ENCODE peak calls at places on chromosome 4, in eight cellular contexts. M is transverse colon, S is RWPE1, O is ascending aorta, T is progenitor cell of endocrine pancreas, W is left ventricle myocardium inferior, D is mucosa of descending colon, R is neural progenitor cell. E is an unnamed sample.

GRCh38 chr4:161949941-161950725 is 213.7 kb downstream of the FSTL5 start:
- DNase-seq in M (no peak), S (peak), O (no peak), T (no peak), W (no peak), D (no peak), R (no peak), E (no peak)

GRCh38 chr4:125994024-125994423 is 679.3 kb downstream of the FAT4 start:
- DNase-seq in M (no peak), S (no peak), O (no peak), T (no peak), W (no peak), D (no peak), R (no peak), E (no peak)

GRCh38 chr4:57581200-57581599 is 471.0 kb upstream of the IGFBP7 start:
- DNase-seq in M (no peak), S (no peak), O (no peak), T (no peak), W (no peak), D (no peak), R (no peak), E (no peak)

GRCh38 chr4:130077275-130077674 is 981.3 kb downstream of the C4orf33 start:
- DNase-seq in M (no peak), S (peak), O (no peak), T (no peak), W (no peak), D (no peak), R (no peak), E (no peak)

GRCh38 chr4:8737601-8738279 is 133.9 kb downstream of the HMX1 start:
- DNase-seq in M (no peak), S (no peak), O (no peak), T (no peak), W (no peak), D (no peak), R (no peak), E (peak)

GRCh38 chr4:655735-656151 is 18.3 kb downstream of the ATP5ME start:
- DNase-seq in M (no peak), S (no peak), O (no peak), T (no peak), W (no peak), D (no peak), R (peak), E (no peak)

GRCh38 chr4:87353592-87353991 is 30.9 kb upstream of the HSD17B13 start:
- DNase-seq in M (no peak), S (peak), O (no peak), T (no peak), W (no peak), D (peak), R (peak), E (no peak)

GRCh38 chr4:139709660-139710059 is 44.0 kb downstream of the MGST2 start:
- DNase-seq in M (no peak), S (no peak), O (no peak), T (no peak), W (no peak), D (peak), R (no peak), E (no peak)

DNA sequence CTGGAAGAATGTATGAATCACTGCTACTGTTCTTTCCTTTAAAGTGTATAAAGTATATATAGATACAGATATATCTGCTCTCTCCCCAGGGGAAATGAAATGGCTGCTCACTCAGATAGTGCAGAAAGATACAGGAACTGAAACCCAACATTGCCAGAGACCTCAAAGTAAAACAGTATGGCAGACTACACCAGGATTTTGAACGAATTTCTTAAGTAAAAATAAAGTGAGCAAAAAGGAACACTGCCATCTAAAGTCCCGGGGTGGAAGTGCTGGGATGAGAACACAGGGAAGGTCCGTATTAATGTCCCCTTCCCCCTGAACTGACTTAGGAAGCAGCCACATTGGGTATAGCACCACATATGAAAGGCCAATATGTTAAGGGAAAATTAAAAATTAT is 93.4 kb downstream of the TMA16 start:
- DNase-seq in M (no peak), S (no peak), O (no peak), T (no peak), W (no peak), D (no peak), R (no peak), E (no peak)
- TF ChIP-seq CTCF in M (no peak), S (no peak), O (no peak), T (peak), W (peak), D (no peak), R (peak), E (no peak)

GRCh38 chr4:170256807-170257206 is 167.1 kb upstream of the AADAT start:
- DNase-seq in M (no peak), S (no peak), O (no peak), T (no peak), W (no peak), D (no peak), R (peak), E (no peak)

GRCh38 chr4:170259631-170260153 is 169.9 kb upstream of the AADAT start:
- DNase-seq in M (peak), S (peak), O (no peak), T (peak), W (peak), D (peak), R (peak), E (peak)
- TF ChIP-seq CTCF in M (peak), S (peak), O (peak), T (peak), W (peak), D (peak), R (peak), E (peak)

DNA sequence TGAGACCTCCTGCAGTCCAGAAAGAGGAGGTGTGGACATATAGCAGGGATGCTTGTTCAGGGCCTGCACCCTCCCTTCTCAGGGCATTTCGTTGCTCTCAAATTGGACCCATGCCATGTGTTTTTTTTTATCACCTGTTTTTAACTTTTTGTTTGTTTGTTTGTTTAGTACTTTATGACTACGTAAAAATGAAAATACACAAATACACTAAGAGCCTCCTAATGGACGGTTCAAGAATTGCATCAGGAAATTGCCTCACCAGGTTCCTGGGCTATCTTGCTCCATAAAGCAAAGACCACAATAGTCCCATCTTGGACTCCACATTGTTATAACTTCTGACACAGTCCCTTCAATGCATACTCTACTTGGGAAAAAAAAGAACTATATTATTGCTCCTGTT is 1685.9 kb upstream of the TENM3 start:
- DNase-seq in M (no peak), S (no peak), O (no peak), T (no peak), W (no peak), D (no peak), R (no peak), E (no peak)
- TF ChIP-seq CTCF in M (no peak), S (no peak), O (no peak), T (peak), W (no peak), D (no peak), R (peak), E (no peak)

DNA sequence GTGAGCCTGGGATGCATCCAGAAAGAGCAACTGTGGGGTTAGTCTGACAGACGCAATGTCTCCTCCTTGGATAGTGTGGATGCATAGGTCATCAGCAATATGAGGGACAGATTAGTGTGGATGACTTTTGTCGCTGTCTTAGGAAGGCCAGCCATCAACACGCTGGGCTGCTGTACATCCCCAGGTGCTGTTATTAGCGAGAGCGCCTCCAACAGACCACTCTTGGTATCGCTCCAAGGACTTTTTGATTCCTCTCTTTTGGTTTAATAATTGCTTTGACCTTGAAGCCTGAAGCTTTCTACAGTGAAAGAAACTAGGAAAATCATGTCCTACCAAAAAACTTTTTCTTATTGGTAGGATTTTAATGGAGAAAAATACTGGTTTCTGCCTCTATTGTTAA is 76.7 kb downstream of the TMEM131L start:
- DNase-seq in M (no peak), S (no peak), O (no peak), T (no peak), W (no peak), D (no peak), R (no peak), E (no peak)
- TF ChIP-seq CTCF in M (no peak), S (no peak), O (no peak), T (no peak), W (no peak), D (no peak), R (peak), E (no peak)

DNA sequence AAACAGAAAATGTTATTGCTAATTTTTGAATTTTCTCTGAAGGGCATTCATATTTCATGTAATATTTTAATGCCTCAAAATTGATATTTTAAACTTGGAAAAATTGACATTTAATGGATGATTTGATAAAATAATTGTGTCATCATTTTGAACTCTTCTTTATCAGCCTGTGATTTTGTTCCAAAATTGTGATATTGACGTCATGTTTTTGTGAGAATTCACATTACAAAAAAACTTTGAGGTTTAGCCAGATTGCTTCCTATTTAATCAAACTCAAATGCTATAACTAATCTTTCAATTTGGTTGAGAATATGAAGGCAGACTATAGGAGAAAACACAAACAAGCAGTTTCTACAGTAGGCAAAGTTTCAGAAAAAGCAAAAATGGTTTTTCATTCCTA is 137.4 kb downstream of the GRIA2 start:
- DNase-seq in M (no peak), S (no peak), O (no peak), T (no peak), W (no peak), D (no peak), R (no peak), E (no peak)
- TF ChIP-seq CTCF in M (no peak), S (no peak), O (no peak), T (no peak), W (no peak), D (no peak), R (no peak), E (no peak)